ENCODE peak calls at places on chromosomes 4 and X, in ten cellular contexts. U is HFFc6; L is neural crest cell; Y is HL-60; O is esophagus squamous epithelium; P is left lung; C is AG04450; W is GM13977; Z is ovary; T is CD8-positive, alpha-beta T cell. X is an unnamed sample.

GRCh38 chr4:18209448-18209847 is 187.9 kb upstream of the LCORL start:
- DNase-seq in U (no peak), L (no peak), Y (no peak), O (no peak), P (no peak), C (no peak), W (no peak), Z (no peak), T (no peak), X (no peak)

GRCh38 chr4:3746701-3747581 is 19.2 kb upstream of the ADRA2C start:
- DNase-seq in U (no peak), L (no peak), Y (no peak), O (no peak), P (no peak), C (no peak), W (no peak), Z (no peak), T (no peak), X (no peak)

GRCh38 chr4:54384563-54384962 is 155.5 kb downstream of the PDGFRA start:
- DNase-seq in U (peak), L (no peak), Y (peak), O (no peak), P (no peak), C (no peak), W (no peak), Z (peak), T (no peak), X (no peak)

GRCh38 chrX:40563784-40564183 is 17.0 kb upstream of the ATP6AP2 start:
- DNase-seq in U (no peak), L (no peak), Y (no peak), O (no peak), P (no peak), C (no peak), W (no peak), Z (no peak), T (no peak), X (no peak)

GRCh38 chrX:21638311-21638710 is 19.8 kb downstream of the KLHL34 start:
- DNase-seq in U (peak), L (no peak), Y (no peak), O (no peak), P (no peak), C (peak), W (no peak), Z (no peak), T (no peak), X (no peak)

GRCh38 chr4:186724048-186724860 is 598 bp upstream of the FAT1 start:
- DNase-seq in U (no peak), L (peak), Y (no peak), O (no peak), P (peak), C (no peak), W (no peak), Z (peak), T (no peak), X (peak)

GRCh38 chr4:88002786-88003185 is 4.6 kb upstream of the PKD2 start:
- DNase-seq in U (peak), L (no peak), Y (no peak), O (no peak), P (no peak), C (no peak), W (no peak), Z (no peak), T (no peak), X (no peak)

GRCh38 chrX:7941390-7942042 is 14.3 kb upstream of the PNPLA4 start:
- DNase-seq in U (no peak), L (no peak), Y (no peak), O (no peak), P (no peak), C (no peak), W (no peak), Z (no peak), T (no peak), X (peak)

GRCh38 chr4:10456270-10457254 is 664 bp downstream of the ZNF518B start:
- DNase-seq in U (peak), L (peak), Y (peak), O (no peak), P (peak), C (no peak), W (peak), Z (peak), T (peak), X (peak)

GRCh38 chr4:136651932-136652331 is 880.4 kb downstream of the PCDH18 start:
- DNase-seq in U (no peak), L (no peak), Y (no peak), O (no peak), P (no peak), C (no peak), W (no peak), Z (no peak), T (no peak), X (no peak)

GRCh38 chr4:53801373-53801772 is 210.1 kb upstream of the LNX1 start:
- DNase-seq in U (no peak), L (no peak), Y (no peak), O (no peak), P (no peak), C (no peak), W (no peak), Z (no peak), T (no peak), X (no peak)

GRCh38 chr4:67883463-67883862 is 339 bp downstream of the TMPRSS11D start:
- DNase-seq in U (no peak), L (no peak), Y (peak), O (no peak), P (no peak), C (no peak), W (no peak), Z (no peak), T (no peak), X (no peak)

GRCh38 chr4:118905546-118905945 is 16.9 kb downstream of the SYNPO2 start:
- DNase-seq in U (peak), L (no peak), Y (peak), O (no peak), P (no peak), C (no peak), W (no peak), Z (peak), T (no peak), X (no peak)

GRCh38 chr4:86564795-86565194 is 29.3 kb upstream of the PTPN13 start:
- DNase-seq in U (no peak), L (no peak), Y (no peak), O (no peak), P (no peak), C (no peak), W (peak), Z (no peak), T (no peak), X (no peak)

GRCh38 chr4:7649741-7650531 is 215.2 kb upstream of the PSAPL1 start:
- DNase-seq in U (peak), L (no peak), Y (peak), O (no peak), P (no peak), C (peak), W (peak), Z (no peak), T (peak), X (no peak)

GRCh38 chrX:15646543-15646942 is 18.1 kb downstream of the CLTRN start:
- DNase-seq in U (no peak), L (no peak), Y (no peak), O (no peak), P (no peak), C (no peak), W (no peak), Z (no peak), T (no peak), X (no peak)

GRCh38 chr4:54418468-54418867 is 189.4 kb downstream of the PDGFRA start:
- DNase-seq in U (no peak), L (no peak), Y (no peak), O (no peak), P (no peak), C (no peak), W (no peak), Z (no peak), T (no peak), X (no peak)

GRCh38 chr4:146975535-146975934 is 29.9 kb upstream of the TTC29 start:
- DNase-seq in U (no peak), L (no peak), Y (peak), O (no peak), P (no peak), C (no peak), W (no peak), Z (no peak), T (no peak), X (no peak)

GRCh38 chrX:43702660-43703059 is 46.6 kb downstream of the MAOA start:
- DNase-seq in U (no peak), L (no peak), Y (no peak), O (no peak), P (no peak), C (no peak), W (no peak), Z (no peak), T (no peak), X (no peak)

GRCh38 chrX:130577431-130577830 is 175.6 kb downstream of the RBMX2 start:
- DNase-seq in U (no peak), L (no peak), Y (no peak), O (no peak), P (no peak), C (no peak), W (no peak), Z (no peak), T (no peak), X (no peak)

GRCh38 chrX:130578906-130579305 is 177.1 kb downstream of the RBMX2 start:
- DNase-seq in U (no peak), L (no peak), Y (no peak), O (no peak), P (no peak), C (no peak), W (no peak), Z (no peak), T (no peak), X (no peak)

DNA sequence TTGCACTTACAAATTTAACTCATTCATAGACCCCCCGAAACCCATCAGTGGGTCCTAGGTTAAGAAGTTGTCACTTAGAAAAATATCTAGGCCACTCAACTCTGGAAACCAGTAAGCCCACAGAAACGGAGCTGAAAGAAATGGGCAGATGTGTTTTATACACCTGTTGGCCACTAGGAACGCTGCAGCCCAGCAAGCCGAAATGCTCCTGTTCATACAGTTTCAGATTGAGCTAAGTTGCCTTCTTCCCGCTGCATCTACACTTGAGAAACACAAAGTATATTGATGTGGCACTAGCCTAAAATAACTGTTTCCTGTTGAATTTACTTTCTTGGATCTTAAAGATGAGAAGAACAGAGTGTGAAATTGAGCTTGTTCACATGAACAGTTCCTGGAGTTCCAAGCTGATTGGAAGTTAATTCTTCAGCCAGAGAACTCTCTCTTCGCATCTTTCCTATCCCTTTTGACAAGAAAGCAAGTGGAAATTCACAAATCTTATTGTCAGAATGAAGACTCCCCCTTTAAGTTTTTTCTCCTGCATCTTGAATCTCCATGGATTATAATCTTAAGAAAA is 174.1 kb downstream of the RBMX2 start:
- DNase-seq in U (peak), L (peak), Y (peak), O (no peak), P (no peak), C (peak), W (peak), Z (peak), T (no peak), X (peak)
- TF ChIP-seq CTCF in U (peak), L (peak), Y (peak), O (peak), P (peak), C (peak), W (peak), Z (peak), T (no peak), X (peak)

DNA sequence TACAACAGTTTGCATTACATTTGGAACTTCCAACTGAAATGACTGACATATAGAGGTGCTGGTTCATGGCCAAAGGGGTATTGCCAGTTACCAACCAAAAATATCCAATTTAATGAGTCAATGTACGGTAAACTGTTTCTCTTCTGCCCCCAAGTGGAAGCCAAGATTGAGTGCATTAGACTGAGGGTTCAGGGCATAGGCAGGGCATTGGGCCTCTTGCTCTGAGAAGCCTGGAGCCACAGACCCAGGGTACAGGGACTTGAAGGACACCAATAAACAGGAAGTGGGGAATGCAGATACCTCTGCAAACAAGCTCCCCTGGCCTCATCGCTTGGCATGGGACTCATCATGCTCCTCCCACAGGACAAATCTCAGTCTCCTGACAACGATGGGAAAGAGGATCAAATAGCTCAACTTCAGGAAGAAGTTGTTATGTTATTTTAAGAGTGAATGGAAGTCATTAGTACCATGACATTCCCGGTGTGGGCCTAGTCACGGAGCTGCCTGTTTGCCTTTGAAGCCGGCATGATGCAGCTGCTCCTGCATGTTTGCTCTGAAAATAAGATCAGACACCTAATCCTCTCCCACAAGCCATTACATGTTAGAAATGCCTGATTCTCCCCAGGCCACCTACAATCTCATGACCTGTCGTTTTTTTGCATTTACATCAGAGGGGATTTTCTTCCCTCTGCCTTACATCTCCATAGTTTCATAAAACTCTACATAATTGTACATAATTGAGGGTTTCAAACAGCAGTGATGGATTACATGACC is 224.2 kb downstream of the RCHY1 start:
- DNase-seq in U (no peak), L (peak), Y (no peak), O (no peak), P (no peak), C (no peak), W (peak), Z (no peak), T (no peak), X (no peak)
- TF ChIP-seq CTCF in U (peak), L (peak), Y (no peak), O (peak), P (peak), C (peak), W (peak), Z (no peak), T (no peak), X (no peak)

GRCh38 chr4:77819836-77820679 is 890 bp upstream of the CNOT6L start:
- DNase-seq in U (peak), L (peak), Y (peak), O (peak), P (peak), C (no peak), W (peak), Z (peak), T (peak), X (peak)
- TF ChIP-seq CTCF in U (no peak), L (no peak), Y (no peak), O (no peak), P (no peak), C (no peak), W (peak), Z (no peak), T (no peak), X (no peak)

DNA sequence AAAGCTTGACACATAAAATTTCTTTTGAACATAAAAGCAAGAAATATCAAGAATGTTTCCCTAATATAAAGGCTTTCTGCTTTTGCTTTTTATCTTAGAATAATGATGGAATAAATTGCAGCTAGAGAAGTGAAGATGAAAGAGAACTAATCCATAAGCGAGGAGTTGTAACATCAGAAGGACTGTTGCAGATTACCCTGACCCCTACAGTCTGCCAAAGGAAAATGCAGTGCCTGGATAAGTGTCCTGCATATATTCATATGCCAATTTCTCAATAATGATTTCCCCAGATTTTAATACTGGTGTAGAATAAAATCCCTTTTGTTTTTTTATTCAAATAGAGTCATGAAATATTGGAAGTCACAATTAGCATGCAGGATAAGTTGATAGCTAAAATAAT is 115.9 kb downstream of the MAGEC2 start:
- DNase-seq in U (peak), L (no peak), Y (no peak), O (no peak), P (no peak), C (no peak), W (no peak), Z (no peak), T (no peak), X (no peak)
- TF ChIP-seq CTCF in U (peak), L (peak), Y (peak), O (no peak), P (peak), C (no peak), W (peak), Z (no peak), T (no peak), X (no peak)

DNA sequence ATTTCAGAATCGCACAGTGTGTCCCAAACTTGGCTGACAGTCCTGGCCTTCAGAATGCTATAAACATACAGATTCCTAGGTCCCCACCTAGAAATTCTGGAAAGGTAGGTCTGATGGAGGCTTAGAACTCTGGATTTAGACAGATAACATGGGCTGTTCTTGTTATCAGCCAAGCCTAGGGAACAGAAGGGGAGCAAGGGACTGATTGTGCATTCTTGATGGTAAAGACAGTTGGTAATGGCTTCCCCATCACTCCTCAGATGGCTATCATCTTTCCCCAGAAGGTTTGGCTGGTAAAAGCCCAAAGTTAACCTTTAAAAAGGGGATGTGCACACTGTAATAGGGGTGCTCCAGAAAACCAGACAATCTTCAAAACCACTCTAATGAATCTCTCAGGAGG is 35.7 kb downstream of the DIPK2B start:
- DNase-seq in U (no peak), L (no peak), Y (no peak), O (no peak), P (no peak), C (no peak), W (no peak), Z (no peak), T (no peak), X (no peak)
- TF ChIP-seq CTCF in U (no peak), L (no peak), Y (no peak), O (no peak), P (no peak), C (no peak), W (no peak), Z (no peak), T (no peak), X (no peak)